ENCODE peak calls at places on chromosomes 2 and 18, in five cellular contexts. One of them, this sample, is unnamed.

GRCh38 chr18:72848534-72849237 is 19.1 kb downstream of the NETO1 start:
- DNase-seq in HepG2: no peak
- DNase-seq in K562: no peak
- DNase-seq in H1: no peak
- DNase-seq in GM12878: no peak
- DNase-seq in this sample: no peak

GRCh38 chr2:96506016-96506906 is 1.1 kb upstream of the NEURL3 start:
- DNase-seq in H1: no peak
- DNase-seq in HepG2: no peak
- DNase-seq in K562: no peak
- DNase-seq in GM12878: no peak
- DNase-seq in this sample: no peak

GRCh38 chr2:40105593-40105992 is 326.5 kb upstream of the THUMPD2 start:
- DNase-seq in HepG2: no peak
- DNase-seq in H1: no peak
- DNase-seq in K562: no peak
- DNase-seq in GM12878: no peak
- DNase-seq in this sample: no peak

GRCh38 chr2:19256239-19256638 is 102.2 kb downstream of the OSR1 start:
- DNase-seq in HepG2: no peak
- DNase-seq in H1: no peak
- DNase-seq in K562: no peak
- DNase-seq in GM12878: no peak
- DNase-seq in this sample: peak; percentile 13

GRCh38 chr2:45929674-45930395 is 278.4 kb downstream of the PRKCE start:
- DNase-seq in K562: no peak
- DNase-seq in HepG2: no peak
- DNase-seq in H1: no peak
- DNase-seq in GM12878: no peak
- DNase-seq in this sample: no peak

GRCh38 chr18:59904051-59904601 is 4.3 kb downstream of the PMAIP1 start:
- DNase-seq in K562: no peak
- DNase-seq in H1: no peak
- DNase-seq in GM12878: no peak
- DNase-seq in HepG2: no peak
- DNase-seq in this sample: no peak

GRCh38 chr2:38284971-38285370 is 92.1 kb downstream of the ATL2 start:
- DNase-seq in HepG2: no peak
- DNase-seq in GM12878: no peak
- DNase-seq in H1: no peak
- DNase-seq in K562: no peak
- DNase-seq in this sample: no peak

GRCh38 chr2:214569419-214570035 is 158.7 kb downstream of the VWC2L start:
- DNase-seq in H1: no peak
- DNase-seq in HepG2: no peak
- DNase-seq in GM12878: no peak
- DNase-seq in K562: no peak
- DNase-seq in this sample: no peak

GRCh38 chr2:138071720-138072719 is 107.7 kb downstream of the HNMT start:
- DNase-seq in H1: no peak
- DNase-seq in HepG2: peak; percentile 39
- DNase-seq in K562: no peak
- DNase-seq in GM12878: no peak
- DNase-seq in this sample: no peak

GRCh38 chr2:233446121-233446520 is 91.8 kb downstream of the DGKD start:
- DNase-seq in K562: no peak
- DNase-seq in GM12878: no peak
- DNase-seq in HepG2: no peak
- DNase-seq in H1: no peak
- DNase-seq in this sample: no peak

GRCh38 chr2:65545818-65546217 is 113.4 kb upstream of the SPRED2 start:
- DNase-seq in GM12878: no peak
- DNase-seq in HepG2: no peak
- DNase-seq in K562: no peak
- DNase-seq in H1: no peak
- DNase-seq in this sample: no peak

GRCh38 chr2:220469201-220469600 is 841.8 kb downstream of the SLC4A3 start:
- DNase-seq in GM12878: no peak
- DNase-seq in K562: no peak
- DNase-seq in H1: no peak
- DNase-seq in HepG2: no peak
- DNase-seq in this sample: no peak

GRCh38 chr2:100821913-100822260 is 1.9 kb downstream of the NPAS2 start:
- DNase-seq in K562: no peak
- DNase-seq in GM12878: no peak
- DNase-seq in H1: no peak
- DNase-seq in HepG2: no peak
- DNase-seq in this sample: no peak

GRCh38 chr2:40404500-40404899 is 47.4 kb downstream of the SLC8A1 start:
- DNase-seq in GM12878: no peak
- DNase-seq in K562: no peak
- DNase-seq in HepG2: no peak
- DNase-seq in H1: no peak
- DNase-seq in this sample: no peak

GRCh38 chr2:128472789-128473174 is 154.1 kb upstream of the HS6ST1 start:
- DNase-seq in GM12878: no peak
- DNase-seq in K562: no peak
- DNase-seq in H1: no peak
- DNase-seq in HepG2: no peak
- DNase-seq in this sample: no peak

GRCh38 chr2:107648781-107649413 is 177.8 kb upstream of the RGPD4 start:
- DNase-seq in GM12878: no peak
- DNase-seq in H1: peak; percentile 15
- DNase-seq in K562: no peak
- DNase-seq in HepG2: no peak
- DNase-seq in this sample: no peak

GRCh38 chr2:101881131-101881530 is 110.6 kb upstream of the IL1R2 start:
- DNase-seq in K562: no peak
- DNase-seq in GM12878: no peak
- DNase-seq in HepG2: no peak
- DNase-seq in H1: no peak
- DNase-seq in this sample: no peak

GRCh38 chr18:419542-420175 is 80.8 kb downstream of the COLEC12 start:
- DNase-seq in K562: no peak
- DNase-seq in GM12878: no peak
- DNase-seq in H1: no peak
- DNase-seq in HepG2: no peak
- DNase-seq in this sample: no peak

GRCh38 chr18:8478166-8478967 is 130.9 kb upstream of the RAB12 start:
- DNase-seq in HepG2: peak; percentile 40
- DNase-seq in GM12878: no peak
- DNase-seq in K562: peak; percentile 91
- DNase-seq in H1: peak; percentile 47
- DNase-seq in this sample: peak; percentile 33

GRCh38 chr2:135304694-135305093 is 226.3 kb downstream of the ZRANB3 start:
- DNase-seq in HepG2: no peak
- DNase-seq in H1: no peak
- DNase-seq in GM12878: no peak
- DNase-seq in K562: no peak
- DNase-seq in this sample: no peak

GRCh38 chr18:79517322-79517721 is 121.6 kb downstream of the NFATC1 start:
- DNase-seq in H1: no peak
- DNase-seq in HepG2: no peak
- DNase-seq in K562: no peak
- DNase-seq in GM12878: no peak
- DNase-seq in this sample: no peak

GRCh38 chr2:145185696-145186095 is 665.8 kb upstream of the ZEB2 start:
- DNase-seq in HepG2: no peak
- DNase-seq in K562: no peak
- DNase-seq in GM12878: no peak
- DNase-seq in H1: no peak
- DNase-seq in this sample: no peak

GRCh38 chr2:237298323-237299118 is 115.4 kb downstream of the COL6A3 start:
- DNase-seq in HepG2: peak; percentile 51
- DNase-seq in K562: no peak
- DNase-seq in GM12878: no peak
- DNase-seq in H1: no peak
- DNase-seq in this sample: peak; percentile 71

GRCh38 chr2:226124548-226125011 is 675.0 kb downstream of the IRS1 start:
- DNase-seq in H1: no peak
- DNase-seq in K562: no peak
- DNase-seq in HepG2: peak; percentile 56
- DNase-seq in GM12878: no peak
- DNase-seq in this sample: peak; percentile 90

GRCh38 chr2:185318271-185318724 is 420.3 kb upstream of the FSIP2 start:
- DNase-seq in H1: no peak
- DNase-seq in GM12878: no peak
- DNase-seq in HepG2: peak; percentile 65
- DNase-seq in K562: no peak
- DNase-seq in this sample: no peak

GRCh38 chr2:7363906-7364305 is 446.7 kb downstream of the RNF144A start:
- DNase-seq in H1: no peak
- DNase-seq in GM12878: no peak
- DNase-seq in K562: no peak
- DNase-seq in HepG2: no peak
- DNase-seq in this sample: no peak

GRCh38 chr2:168165418-168165817 is 82.0 kb downstream of the STK39 start:
- DNase-seq in HepG2: no peak
- DNase-seq in H1: no peak
- DNase-seq in K562: no peak
- DNase-seq in GM12878: no peak
- DNase-seq in this sample: no peak

DNA sequence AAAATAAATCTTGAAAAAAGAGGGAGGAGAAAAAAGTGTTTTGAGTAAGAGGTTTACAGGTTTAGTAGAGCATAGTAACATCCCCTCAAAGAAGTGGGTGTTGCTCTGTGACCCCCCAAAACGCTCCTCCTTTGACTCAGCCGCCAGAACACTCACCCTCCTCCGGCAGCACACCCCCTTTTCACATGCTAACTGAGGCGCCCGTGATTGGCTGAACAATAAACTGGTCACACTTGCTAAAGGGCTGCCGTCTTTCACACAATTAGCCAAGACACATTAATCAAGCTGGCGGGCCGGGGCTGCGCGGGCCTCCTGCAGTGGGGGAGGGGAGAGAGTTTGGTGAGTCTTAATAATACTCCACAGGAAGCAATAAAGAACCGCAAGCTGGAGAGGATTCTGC is 52.4 kb downstream of the CDK15 start:
- DNase-seq in H1: peak; percentile 17
- DNase-seq in K562: no peak
- DNase-seq in HepG2: no peak
- DNase-seq in GM12878: no peak
- DNase-seq in this sample: no peak
- TF ChIP-seq POLR2AphosphoS5 in H1: no peak
- TF ChIP-seq POLR2AphosphoS5 in K562: no peak
- TF ChIP-seq POLR2AphosphoS5 in HepG2: no peak
- TF ChIP-seq POLR2AphosphoS5 in GM12878: no peak
- TF ChIP-seq POLR2AphosphoS5 in this sample: no peak

DNA sequence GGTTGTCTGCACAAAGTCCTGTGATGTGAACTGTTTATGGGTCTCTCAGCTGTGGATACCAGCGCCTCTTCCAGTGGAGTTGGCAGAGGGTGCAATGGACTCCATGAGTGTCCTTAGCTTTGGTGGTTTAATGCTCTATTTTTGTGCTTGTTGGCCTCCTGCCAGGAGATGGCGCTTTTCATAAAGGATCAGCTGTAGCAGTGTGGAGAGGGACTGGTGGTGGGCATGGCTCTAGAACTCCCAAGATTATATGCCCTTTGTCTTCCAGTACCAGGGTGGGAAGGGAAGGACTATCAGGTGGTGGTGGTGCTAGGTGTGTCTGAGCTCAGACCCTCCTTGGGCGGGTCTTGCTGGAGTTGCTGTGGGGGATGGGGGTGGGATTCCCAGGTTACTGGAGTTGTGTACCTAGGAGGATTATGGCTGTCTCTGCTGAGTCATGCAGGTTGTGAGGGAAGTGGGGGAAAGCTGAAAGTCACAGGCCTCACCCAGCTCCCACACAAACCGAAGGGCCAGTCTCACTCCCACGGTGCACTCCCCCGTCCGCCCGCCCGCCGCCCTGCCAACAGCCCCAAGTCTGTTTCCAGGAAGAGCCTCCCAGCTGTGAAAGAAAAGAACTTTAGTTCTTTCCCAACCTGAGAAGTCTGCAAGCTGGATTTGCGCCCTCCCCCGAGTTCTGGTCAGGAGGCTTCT is 108.1 kb downstream of the MARCO start:
- DNase-seq in H1: no peak
- DNase-seq in K562: peak; percentile 24
- DNase-seq in HepG2: peak; percentile 19
- DNase-seq in GM12878: no peak
- DNase-seq in this sample: no peak
- TF ChIP-seq SP1 in H1: no peak
- TF ChIP-seq SP1 in K562: no peak
- TF ChIP-seq SP1 in HepG2: no peak
- TF ChIP-seq SP1 in GM12878: no peak
- TF ChIP-seq SP1 in this sample: no peak

DNA sequence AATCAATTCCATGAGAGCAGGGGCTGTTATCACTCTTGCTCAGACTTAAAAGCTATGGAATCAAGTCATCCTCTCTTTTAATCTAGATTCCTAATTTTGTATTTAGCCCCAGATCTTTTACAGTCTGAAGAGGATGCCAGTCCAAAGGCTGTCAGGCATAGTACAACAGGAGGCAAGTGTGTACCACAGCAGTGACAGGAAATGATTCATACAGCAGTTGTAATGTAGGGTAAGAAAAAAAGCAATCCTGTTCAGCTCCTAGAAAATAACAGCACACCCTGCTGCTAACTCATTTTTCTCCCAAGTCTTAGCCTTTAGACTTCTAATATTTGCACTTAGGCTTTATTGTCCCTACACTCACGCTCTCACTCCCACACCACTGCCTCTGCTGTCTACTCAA is 127.8 kb upstream of the SYT4 start:
- DNase-seq in H1: no peak
- DNase-seq in GM12878: no peak
- DNase-seq in HepG2: no peak
- DNase-seq in K562: no peak
- DNase-seq in this sample: no peak
- TF ChIP-seq POLR2AphosphoS5 in H1: no peak
- TF ChIP-seq POLR2AphosphoS5 in GM12878: no peak
- TF ChIP-seq POLR2AphosphoS5 in HepG2: no peak
- TF ChIP-seq POLR2AphosphoS5 in K562: no peak
- TF ChIP-seq POLR2AphosphoS5 in this sample: no peak

GRCh38 chr2:122150546-122150945 is 395.1 kb downstream of the TSN start:
- DNase-seq in HepG2: no peak
- DNase-seq in K562: no peak
- DNase-seq in H1: no peak
- DNase-seq in GM12878: no peak
- DNase-seq in this sample: no peak

GRCh38 chr2:122148128-122148792 is 392.8 kb downstream of the TSN start:
- DNase-seq in H1: no peak
- DNase-seq in HepG2: no peak
- DNase-seq in K562: no peak
- DNase-seq in GM12878: no peak
- DNase-seq in this sample: no peak

GRCh38 chr2:122144884-122145283 is 389.4 kb downstream of the TSN start:
- DNase-seq in GM12878: no peak
- DNase-seq in K562: no peak
- DNase-seq in H1: no peak
- DNase-seq in HepG2: no peak
- DNase-seq in this sample: no peak

DNA sequence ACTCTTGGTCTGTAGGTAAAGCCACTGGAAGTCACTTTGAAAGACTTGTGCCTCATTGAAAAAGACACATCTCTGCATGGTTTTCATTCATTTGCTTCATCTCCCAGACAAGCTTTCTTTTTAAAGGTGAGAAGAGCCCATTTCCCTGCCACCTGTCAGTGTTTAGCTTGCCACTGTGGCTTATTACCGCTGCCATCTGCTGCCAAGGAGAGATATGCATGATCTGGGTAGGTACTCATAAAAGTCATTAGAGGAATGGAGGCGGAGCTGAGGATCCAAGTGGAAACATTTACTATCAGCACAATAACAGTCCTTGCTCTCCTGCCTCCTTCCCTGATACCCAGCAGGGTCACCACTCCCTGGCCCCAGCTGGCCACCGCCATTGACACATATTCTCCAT is 390.4 kb downstream of the TSN start:
- DNase-seq in K562: no peak
- DNase-seq in H1: no peak
- DNase-seq in HepG2: no peak
- DNase-seq in GM12878: no peak
- DNase-seq in this sample: no peak
- TF ChIP-seq SP1 in K562: no peak
- TF ChIP-seq SP1 in H1: no peak
- TF ChIP-seq SP1 in HepG2: no peak
- TF ChIP-seq SP1 in GM12878: no peak
- TF ChIP-seq SP1 in this sample: no peak

This sample was measured in HCT116.